ENCODE peak calls at places on chromosome 12, in ten cellular contexts. O, F, C, G, D, L, K, Z, X and T are unnamed samples.
A peak's percentile ranks its signal among the peaks of the same experiment; 100 is the strongest.

GRCh38 chr12:94263011-94263786 is 114.8 kb downstream of the PLXNC1 start:
- DNase-seq in L (no peak), X (no peak), F (no peak), C (peak; percentile 42), Z (no peak), G (no peak), K (peak; percentile 48), D (peak; percentile 46), O (peak; percentile 61), T (no peak)

GRCh38 chr12:41224066-41224465 is 35.9 kb downstream of the PDZRN4 start:
- DNase-seq in Z (no peak), F (no peak), D (no peak), K (no peak), O (peak; percentile 49), X (no peak), G (no peak), L (no peak), C (no peak), T (no peak)

GRCh38 chr12:85357609-85358008 is 77.6 kb downstream of the ALX1 start:
- DNase-seq in L (no peak), D (no peak), X (no peak), O (no peak), C (no peak), G (no peak), Z (no peak), F (no peak), K (no peak), T (no peak)

GRCh38 chr12:82099216-82099615 is 259.0 kb downstream of the CCDC59 start:
- DNase-seq in G (no peak), X (no peak), Z (no peak), O (no peak), L (no peak), C (no peak), F (no peak), D (no peak), K (no peak), T (no peak)

GRCh38 chr12:48903982-48904411 is 21.3 kb downstream of the FKBP11 start:
- DNase-seq in F (peak; percentile 72), K (peak; percentile 86), X (peak; percentile 58), D (peak; percentile 92), Z (no peak), G (peak; percentile 95), L (peak; percentile 92), C (peak; percentile 98), O (peak; percentile 98), T (no peak)

GRCh38 chr12:22272596-22272995 is 61.9 kb downstream of the ST8SIA1 start:
- DNase-seq in C (no peak), D (no peak), G (no peak), K (no peak), L (no peak), Z (no peak), X (no peak), O (no peak), F (no peak), T (no peak)

GRCh38 chr12:50220357-50221061 is 53.3 kb upstream of the CERS5 start:
- DNase-seq in Z (no peak), X (no peak), L (no peak), O (no peak), D (peak; percentile 25), C (no peak), F (no peak), K (no peak), G (no peak), T (peak; percentile 79)

GRCh38 chr12:29589271-29589670 is 91.8 kb upstream of the OVCH1 start:
- DNase-seq in F (no peak), L (no peak), D (no peak), Z (no peak), C (no peak), O (no peak), G (no peak), K (no peak), X (no peak), T (no peak)

GRCh38 chr12:42932937-42933336 is 343.4 kb upstream of the PRICKLE1 start:
- DNase-seq in D (no peak), F (no peak), K (no peak), X (no peak), G (no peak), C (no peak), L (no peak), Z (no peak), O (no peak), T (no peak)

GRCh38 chr12:14239350-14239934 is 126.0 kb upstream of the ATF7IP start:
- DNase-seq in X (peak; percentile 32), Z (peak; percentile 85), F (peak; percentile 67), L (peak; percentile 36), D (peak; percentile 94), O (peak; percentile 81), K (no peak), G (peak; percentile 69), C (peak; percentile 67), T (no peak)

GRCh38 chr12:53102883-53103807 is at the start of gene SOAT2:
- DNase-seq in L (no peak), O (peak; percentile 62), X (no peak), Z (peak; percentile 74), G (peak; percentile 31), C (no peak), D (no peak), K (no peak), F (no peak), T (no peak)

GRCh38 chr12:47303207-47303606 is 223.4 kb upstream of the AMIGO2 start:
- DNase-seq in L (no peak), F (no peak), C (no peak), K (no peak), G (no peak), O (no peak), X (no peak), Z (no peak), D (no peak), T (no peak)

DNA sequence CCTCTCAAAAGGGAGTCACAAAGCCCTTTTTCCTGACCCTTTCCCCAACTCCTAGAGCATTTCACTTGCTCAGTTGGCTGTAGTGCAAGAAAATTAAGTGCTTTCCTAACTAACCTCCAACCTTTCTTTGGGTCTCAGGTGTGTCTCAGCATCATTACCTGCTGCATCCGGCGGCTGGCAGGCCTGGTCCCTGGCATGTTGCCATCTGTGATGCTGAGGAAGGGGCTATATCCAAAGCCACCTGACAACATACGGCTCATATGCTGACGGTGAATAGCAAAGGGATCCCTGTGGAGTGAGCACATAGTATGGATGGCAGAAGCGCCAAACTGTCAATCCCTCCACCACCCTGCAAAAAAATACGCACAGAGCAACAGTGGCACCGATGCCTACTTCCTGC is 1.2 kb downstream of the MLF2 start:
- DNase-seq in D (no peak), X (no peak), F (no peak), G (no peak), Z (no peak), L (no peak), C (no peak), O (no peak), K (no peak), T (no peak)
- H3K4me3 ChIP-seq in D (peak overlapping the region; percentile 96), X (peak overlapping the region; percentile 98), F (peak overlapping the region; percentile 85), G (peak overlapping the region; percentile 68), Z (peak overlapping the region; percentile 97), L (peak overlapping the region; percentile 91), C (peak overlapping the region; percentile 97), O (peak overlapping the region; percentile 94), K (no peak overlapping the region), T (peak overlapping the region; percentile 86)

DNA sequence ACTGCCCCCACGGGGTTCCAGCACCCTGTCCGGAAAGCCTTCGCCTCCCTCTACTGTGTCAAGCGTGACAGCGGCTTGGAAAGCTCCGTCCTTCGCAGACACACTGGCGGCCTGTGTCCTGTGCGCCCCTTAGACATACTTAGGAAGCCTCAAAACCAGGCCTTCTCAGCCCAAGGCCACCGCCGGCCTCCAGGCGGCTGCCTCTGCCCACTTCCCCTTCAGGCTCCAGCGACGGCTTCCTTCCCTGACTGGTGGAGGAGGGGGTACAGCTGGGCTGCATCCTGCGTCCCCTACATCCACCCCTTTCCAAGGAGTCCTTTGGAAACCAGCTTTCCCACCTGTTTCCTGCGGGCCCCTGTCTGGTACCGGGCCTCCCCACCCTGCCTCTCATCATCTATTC is 2.5 kb upstream of the CACNA2D4 start:
- DNase-seq in L (peak; percentile 29), C (no peak), Z (peak; percentile 32), D (no peak), X (no peak), G (no peak), F (peak; percentile 69), O (peak; percentile 42), K (no peak), T (no peak)
- TF ChIP-seq CTCF in L (no peak), C (no peak), Z (no peak), D (no peak), X (no peak), G (no peak), F (no peak), O (no peak), K (no peak), T (no peak)

GRCh38 chr12:109157986-109158385 is 41.6 kb downstream of the ACACB start:
- DNase-seq in O (peak; percentile 3), K (no peak), L (no peak), G (no peak), F (no peak), C (no peak), Z (no peak), D (no peak), X (no peak), T (no peak)
- H3K4me1 ChIP-seq in O (no peaks in the 10 kb centered on the region), K (peaks cover 25% of the 10 kb centered on the region), L (peaks cover 28% of the 10 kb centered on the region), G (peaks cover 15% of the 10 kb centered on the region), F (no peaks in the 10 kb centered on the region), C (peaks cover 6% of the 10 kb centered on the region), Z (peaks cover 4% of the 10 kb centered on the region), D (no peaks in the 10 kb centered on the region), X (no peaks in the 10 kb centered on the region), T (peaks cover 4% of the 10 kb centered on the region)

GRCh38 chr12:101697197-101697929 is at the start of gene CHPT1:
- DNase-seq in L (peak; percentile 84), G (peak; percentile 84), O (peak; percentile 94), D (peak; percentile 83), K (peak; percentile 78), C (peak; percentile 85), F (peak; percentile 93), Z (peak; percentile 90), X (peak; percentile 60), T (peak; percentile 70)

GRCh38 chr12:101698782-101699347 is 1.4 kb downstream of the CHPT1 start:
- DNase-seq in L (no peak), C (no peak), Z (no peak), O (no peak), F (no peak), D (peak; percentile 14), K (no peak), G (no peak), X (no peak), T (no peak)

GRCh38 chr12:101703487-101703886 is 6.0 kb downstream of the CHPT1 start:
- DNase-seq in G (no peak), L (no peak), C (peak; percentile 36), D (no peak), Z (no peak), F (no peak), X (no peak), O (peak; percentile 58), K (no peak), T (no peak)

GRCh38 chr12:101697930-101698781 is 716 bp downstream of the CHPT1 start:
- DNase-seq in Z (peak; percentile 42), G (peak; percentile 34), D (peak; percentile 20), F (peak; percentile 89), X (peak; percentile 53), C (peak; percentile 37), K (peak; percentile 73), L (peak; percentile 47), O (peak; percentile 77), T (no peak)

DNA sequence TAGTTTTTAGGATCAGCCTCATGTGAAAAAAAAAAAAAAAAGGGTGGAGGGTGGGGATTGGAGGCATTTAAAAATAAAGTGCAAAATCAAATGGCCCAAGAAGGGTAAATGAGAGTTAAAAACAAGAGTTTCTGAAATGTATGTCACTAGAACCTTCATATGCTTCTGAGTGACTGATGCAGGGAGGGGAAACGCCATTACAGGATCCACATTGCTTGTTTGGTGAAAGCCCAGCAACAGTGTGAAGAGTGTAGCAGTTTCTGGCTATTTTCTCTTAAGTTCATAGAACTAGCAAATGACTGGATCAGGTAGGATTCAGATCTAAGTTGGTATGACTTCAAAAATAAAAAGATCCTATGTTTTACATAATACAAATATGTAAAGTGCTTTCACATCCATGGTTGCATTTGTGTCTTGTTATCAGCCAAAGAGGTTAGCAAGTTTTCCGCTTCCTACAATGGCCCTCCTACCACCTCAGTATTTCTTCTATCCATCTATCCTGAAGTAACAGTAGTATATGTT is 2.9 kb downstream of the CHPT1 start:
- DNase-seq in L (no peak), C (no peak), X (no peak), K (no peak), O (no peak), G (no peak), F (no peak), Z (no peak), D (no peak), T (no peak)
- H3K4me3 ChIP-seq in L (no peak overlapping the region), C (no peak overlapping the region), X (no peak overlapping the region), K (no peak overlapping the region), O (no peak overlapping the region), G (no peak overlapping the region), F (no peak overlapping the region), Z (no peak overlapping the region), D (no peak overlapping the region), T (no peak overlapping the region)